ENCODE peak calls at places on chromosome 5, in seven cellular contexts. D, C, L, Y, X, V and G are unnamed samples.

GRCh38 chr5:122500245-122501086 is 188.4 kb downstream of the SNCAIP start:
- DNase-seq in D (peak; percentile 57), C (peak; percentile 70), L (peak; percentile 74), Y (no peak), X (peak; percentile 49), V (peak; percentile 48), G (peak; percentile 24)

GRCh38 chr5:98775962-98776687 is 2.7 kb downstream of the RGMB start:
- DNase-seq in D (no peak), C (no peak), L (peak; percentile 61), Y (no peak), X (peak; percentile 31), V (peak; percentile 96), G (no peak)

GRCh38 chr5:90338712-90339372 is 70.7 kb downstream of the CETN3 start:
- DNase-seq in D (no peak), C (no peak), L (no peak), Y (no peak), X (no peak), V (no peak), G (no peak)

GRCh38 chr5:65699338-65699737 is 22.6 kb downstream of the SGTB start:
- DNase-seq in D (no peak), C (no peak), L (no peak), Y (no peak), X (no peak), V (no peak), G (no peak)

GRCh38 chr5:16392718-16393117 is 72.9 kb downstream of the ZNF622 start:
- DNase-seq in D (no peak), C (no peak), L (no peak), Y (no peak), X (no peak), V (no peak), G (no peak)

GRCh38 chr5:5667136-5667554 is 244.7 kb downstream of the ICE1 start:
- DNase-seq in D (no peak), C (no peak), L (no peak), Y (no peak), X (no peak), V (no peak), G (no peak)

GRCh38 chr5:134874831-134875655 is 872 bp downstream of the TXNDC15 start:
- DNase-seq in D (no peak), C (peak; percentile 91), L (peak; percentile 84), Y (no peak), X (peak; percentile 75), V (peak; percentile 88), G (peak; percentile 79)

GRCh38 chr5:55604611-55605067 is 69.9 kb upstream of the PLPP1 start:
- DNase-seq in D (no peak), C (peak; percentile 60), L (peak; percentile 64), Y (no peak), X (no peak), V (peak; percentile 86), G (no peak)

GRCh38 chr5:95664204-95664786 is 17.7 kb downstream of the RFESD start:
- DNase-seq in D (no peak), C (no peak), L (peak; percentile 72), Y (no peak), X (peak; percentile 74), V (peak; percentile 37), G (no peak)

GRCh38 chr5:84344788-84345187 is 39.9 kb downstream of the EDIL3 start:
- DNase-seq in D (no peak), C (no peak), L (no peak), Y (no peak), X (no peak), V (no peak), G (no peak)

DNA sequence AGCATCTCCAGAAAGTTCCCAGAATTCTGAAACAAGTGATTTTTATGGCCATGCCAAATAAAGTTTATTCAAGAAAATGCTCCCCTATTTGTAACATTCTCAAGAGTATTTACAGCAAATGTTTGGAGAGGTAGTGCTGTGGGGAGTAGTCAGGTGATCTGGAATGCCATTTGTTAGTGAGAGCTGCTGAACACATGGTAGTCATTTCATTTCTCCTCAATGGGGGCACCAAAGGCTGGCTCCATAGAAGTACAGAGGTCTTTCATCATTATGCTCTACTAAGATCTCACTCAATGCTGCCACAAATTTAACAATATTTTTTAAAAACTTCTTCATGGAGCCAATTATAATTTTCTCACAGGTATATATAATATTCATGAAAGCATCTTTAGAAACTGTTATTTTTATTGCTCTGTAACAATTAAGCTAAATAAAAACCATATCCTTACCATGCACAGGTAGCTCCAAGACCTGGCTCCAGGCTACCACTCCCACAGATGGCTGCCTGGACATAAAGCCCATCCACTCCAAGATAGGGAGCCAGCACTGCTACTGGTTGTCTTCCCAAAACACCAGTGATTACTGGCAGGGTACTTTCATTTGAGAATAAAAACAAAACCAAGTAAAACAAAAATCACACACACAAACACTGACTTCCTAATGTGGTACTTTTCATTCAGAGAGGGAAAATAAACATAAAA is 200.8 kb downstream of the PLK2 start:
- DNase-seq in D (no peak), C (no peak), L (no peak), Y (no peak), X (no peak), V (no peak), G (no peak)
- H3K4me3 ChIP-seq in D (no peak overlapping the region), C (no peak overlapping the region), L (no peak overlapping the region), Y (no peak overlapping the region), X (no peak overlapping the region), V (no peak overlapping the region), G (no peak overlapping the region)

DNA sequence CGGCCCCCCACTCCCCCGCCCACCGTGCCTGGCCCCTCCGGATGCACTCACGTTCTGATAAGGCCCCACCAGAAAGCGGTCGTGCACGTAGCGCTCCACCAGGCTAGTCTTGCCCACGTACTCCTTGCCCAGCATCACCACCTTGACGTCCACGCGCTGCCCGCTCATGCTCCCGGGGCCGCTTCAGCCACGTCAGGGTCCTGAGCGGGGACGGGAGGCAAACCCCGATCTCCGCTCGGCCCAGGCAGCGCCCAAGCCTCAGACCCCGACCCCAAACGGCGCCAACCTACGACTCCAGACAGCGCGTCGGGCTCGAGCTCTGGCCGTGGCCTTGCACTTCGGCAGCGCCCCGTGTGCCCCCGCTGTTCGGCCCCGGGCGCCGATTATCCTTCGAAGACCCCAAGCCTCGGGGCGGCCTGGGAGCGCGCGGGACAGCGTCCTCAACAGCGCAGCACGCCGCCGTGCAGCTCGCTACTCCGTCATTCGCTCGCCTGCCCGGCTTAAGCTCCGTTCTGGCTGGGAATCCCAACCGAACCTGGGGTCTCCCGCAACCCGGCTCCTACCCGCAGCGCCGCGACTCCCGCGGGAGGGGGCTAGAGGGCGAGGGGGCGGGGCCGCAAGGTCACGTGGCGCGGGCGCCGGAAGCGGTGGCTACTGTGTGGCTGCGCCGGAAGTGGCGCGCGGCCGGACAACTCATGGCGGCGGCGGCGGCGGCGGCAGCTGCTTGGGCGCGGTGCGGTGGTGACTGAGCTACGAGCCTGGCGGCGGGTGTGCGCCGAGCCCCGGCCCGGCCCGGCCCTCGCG is at the start of the genes PRELID1 and RAB24:
- DNase-seq in D (peak; percentile 42), C (peak; percentile 94), L (peak; percentile 69), Y (no peak), X (peak; percentile 84), V (peak; percentile 79), G (no peak)
- TF ChIP-seq CTCF in D (peak; percentile 37), C (no peak), L (peak; percentile 14), Y (peak; percentile 15), X (no peak), V (peak; percentile 5), G (no peak)

DNA sequence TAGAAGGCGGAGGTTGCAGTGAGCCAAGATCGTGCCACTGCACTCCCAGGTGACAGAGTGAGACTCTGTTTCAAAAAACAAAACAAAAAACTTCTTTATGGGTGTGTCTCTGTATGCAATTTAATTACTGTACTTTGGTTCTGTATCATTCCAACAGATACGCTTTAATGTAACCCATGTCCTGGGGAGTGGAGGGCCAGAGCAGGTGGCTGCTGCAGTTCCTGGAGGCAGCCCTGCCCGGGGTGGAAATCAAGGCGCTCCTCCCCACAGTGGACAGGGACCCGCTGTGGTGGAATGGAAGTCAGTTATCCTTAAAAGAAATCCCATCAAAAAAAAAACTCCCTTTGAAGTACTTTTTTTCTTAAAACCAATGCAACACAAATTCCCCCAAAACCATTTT is 1.9 kb downstream of the DAP start:
- DNase-seq in D (no peak), C (no peak), L (no peak), Y (no peak), X (no peak), V (no peak), G (no peak)
- H3K4me3 ChIP-seq in D (peak overlapping the region; percentile 52), C (no peak overlapping the region), L (no peak overlapping the region), Y (no peak overlapping the region), X (no peak overlapping the region), V (peak overlapping the region; percentile 89), G (no peak overlapping the region)

GRCh38 chr5:61330341-61330878 is 1.6 kb upstream of the ZSWIM6 start:
- DNase-seq in D (peak; percentile 68), C (peak; percentile 75), L (peak; percentile 65), Y (no peak), X (peak; percentile 67), V (peak; percentile 80), G (no peak)

GRCh38 chr5:61328791-61329617 is 3.1 kb upstream of the ZSWIM6 start:
- DNase-seq in D (no peak), C (no peak), L (peak; percentile 31), Y (no peak), X (peak; percentile 25), V (no peak), G (no peak)

GRCh38 chr5:61330879-61331406 is 1.1 kb upstream of the ZSWIM6 start:
- DNase-seq in D (no peak), C (peak; percentile 87), L (peak; percentile 73), Y (peak; percentile 29), X (peak; percentile 77), V (peak; percentile 81), G (no peak)

GRCh38 chr5:61329729-61330128 is 2.3 kb upstream of the ZSWIM6 start:
- DNase-seq in D (no peak), C (no peak), L (no peak), Y (no peak), X (peak; percentile 80), V (peak; percentile 42), G (no peak)

DNA sequence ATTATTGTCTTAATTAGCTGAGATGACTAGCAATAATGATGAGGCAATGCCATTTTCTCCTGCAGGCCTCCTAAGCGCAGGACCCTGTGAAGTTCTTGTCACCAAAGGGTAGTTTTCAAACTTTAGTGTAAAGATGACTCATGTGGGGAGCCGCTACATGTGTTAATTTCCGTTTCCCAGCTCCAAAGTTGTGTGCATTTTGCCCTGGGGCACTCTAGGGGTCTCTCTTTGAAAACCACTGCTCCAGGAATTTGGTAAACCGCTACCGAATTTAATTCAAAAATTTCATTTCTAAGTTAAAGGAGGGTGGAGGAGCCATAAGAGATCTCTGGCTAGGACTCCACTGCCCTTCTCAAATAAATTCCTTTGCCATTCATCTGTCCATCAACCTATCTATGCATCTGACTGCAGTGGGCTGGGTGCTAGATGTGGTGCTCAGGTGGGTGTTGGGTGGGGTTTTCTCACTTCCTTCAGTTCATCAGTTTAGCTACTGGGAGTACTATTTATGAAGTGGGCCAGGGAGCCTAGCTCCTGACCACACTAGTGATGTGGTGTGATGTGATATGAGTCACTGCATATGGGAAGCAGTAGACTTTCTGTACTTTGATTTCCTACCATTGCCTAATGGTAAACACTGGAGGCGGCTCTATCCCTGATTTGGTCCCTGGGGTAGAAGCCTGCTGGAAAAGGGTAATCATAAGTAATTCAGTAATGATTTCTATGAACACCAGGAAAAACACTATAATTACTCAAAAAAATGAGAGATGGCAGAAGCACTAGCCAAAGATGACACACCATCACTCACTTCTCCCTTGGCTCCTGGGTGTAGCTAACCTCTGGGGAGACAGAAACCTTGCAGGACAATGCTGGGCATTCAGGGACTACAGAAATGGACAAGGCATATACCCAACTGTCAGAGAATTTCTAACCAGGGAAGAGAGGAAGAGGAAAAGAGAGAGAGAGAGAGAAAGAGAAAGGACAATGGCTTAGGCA is 4.0 kb upstream of the ZSWIM6 start:
- DNase-seq in D (no peak), C (no peak), L (peak; percentile 86), Y (no peak), X (peak; percentile 64), V (peak; percentile 90), G (no peak)
- TF ChIP-seq CTCF in D (peak; percentile 7), C (no peak), L (no peak), Y (no peak), X (no peak), V (no peak), G (no peak)

GRCh38 chr5:86617309-86617755 is 409 bp upstream of the COX7C start:
- DNase-seq in D (no peak), C (no peak), L (no peak), Y (no peak), X (no peak), V (no peak), G (no peak)
- H3K4me3 ChIP-seq in D (no peak overlapping the region), C (no peak overlapping the region), L (no peak overlapping the region), Y (peak overlapping the region; percentile 85), X (no peak overlapping the region), V (no peak overlapping the region), G (no peak overlapping the region)